ENCODE peak calls at places on chromosomes 2 and 18, in six cellular contexts. N is SK-N-SH, C is HepG2, Q is HCT116, G is K562, O is GM12878. W is an unnamed sample.

GRCh38 chr18:33495278-33495677 is 54.8 kb upstream of the CCDC178 start:
- DNase-seq in N (peak), C (peak), Q (no peak), G (peak), O (peak), W (peak)

GRCh38 chr2:130352229-130352628 is 3.6 kb upstream of the PTPN18 start:
- DNase-seq in N (no peak), C (no peak), Q (no peak), G (no peak), O (no peak), W (no peak)

GRCh38 chr2:22800422-22800821 is 584.6 kb upstream of the KLHL29 start:
- DNase-seq in N (no peak), C (no peak), Q (no peak), G (no peak), O (no peak), W (no peak)

GRCh38 chr2:102181919-102182635 is 4.7 kb upstream of the IL1RL2 start:
- DNase-seq in N (no peak), C (no peak), Q (no peak), G (no peak), O (no peak), W (no peak)

GRCh38 chr18:29191263-29191662 is 1014.3 kb upstream of the CDH2 start:
- DNase-seq in N (no peak), C (peak), Q (no peak), G (no peak), O (no peak), W (peak)

GRCh38 chr2:42828487-42829416 is 36.4 kb upstream of the HAAO start:
- DNase-seq in N (peak), C (peak), Q (peak), G (peak), O (peak), W (peak)

GRCh38 chr2:116223912-116224311 is 1590.6 kb upstream of the DDX18 start:
- DNase-seq in N (no peak), C (no peak), Q (no peak), G (no peak), O (no peak), W (no peak)

GRCh38 chr18:55477537-55478300 is 110.3 kb downstream of the TCF4 start:
- DNase-seq in N (no peak), C (no peak), Q (no peak), G (no peak), O (peak), W (peak)

GRCh38 chr2:219557791-219558785 is 13.3 kb downstream of the OBSL1 start:
- DNase-seq in N (no peak), C (no peak), Q (no peak), G (no peak), O (no peak), W (no peak)

GRCh38 chr2:113872201-113872600 is 17.7 kb upstream of the ACTR3 start:
- DNase-seq in N (no peak), C (no peak), Q (no peak), G (no peak), O (no peak), W (no peak)

GRCh38 chr2:221962186-221962585 is 336.6 kb downstream of the PAX3 start:
- DNase-seq in N (no peak), C (no peak), Q (no peak), G (no peak), O (no peak), W (no peak)

GRCh38 chr2:72810165-72810564 is 15.7 kb downstream of the EXOC6B start:
- DNase-seq in N (no peak), C (no peak), Q (no peak), G (no peak), O (no peak), W (no peak)

GRCh38 chr2:226798422-226799210 is 1.0 kb downstream of the IRS1 start:
- DNase-seq in N (peak), C (no peak), Q (no peak), G (no peak), O (no peak), W (peak)
- TF ChIP-seq JUND in N (no peak), C (no peak), Q (no peak), G (no peak), O (no peak), W (no peak)

GRCh38 chr2:169561364-169561763 is 12.3 kb downstream of the FASTKD1 start:
- DNase-seq in N (no peak), C (no peak), Q (no peak), G (no peak), O (no peak), W (no peak)
- TF ChIP-seq JUND in N (no peak), C (no peak), Q (no peak), G (no peak), O (no peak), W (no peak)

DNA sequence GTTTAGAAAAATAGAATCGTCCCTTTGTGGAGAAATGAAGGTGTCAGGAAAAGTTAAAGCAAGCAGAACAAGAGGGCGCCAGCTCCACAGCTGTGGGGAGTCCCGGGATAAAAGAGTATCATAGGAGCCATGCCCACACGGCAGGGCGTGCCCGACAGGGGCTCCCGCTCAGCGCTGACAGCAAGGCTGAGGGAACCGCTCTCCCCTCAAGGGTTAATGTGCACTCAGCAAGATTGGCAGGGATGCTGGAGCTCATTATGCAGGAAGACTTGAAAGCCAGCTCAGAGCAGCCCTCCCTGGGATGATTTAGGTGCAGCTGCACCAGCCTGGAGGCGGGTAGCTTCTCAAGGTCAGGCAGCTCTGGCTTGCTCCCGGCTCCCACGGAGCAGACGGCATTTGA is 500.2 kb downstream of the EIPR1 start:
- DNase-seq in N (no peak), C (no peak), Q (no peak), G (no peak), O (no peak), W (no peak)
- TF ChIP-seq JUND in N (no peak), C (no peak), Q (no peak), G (no peak), O (no peak), W (no peak)

GRCh38 chr2:200812122-200813022 is 662 bp downstream of the BZW1 start:
- DNase-seq in N (peak), C (peak), Q (peak), G (peak), O (no peak), W (peak)
- TF ChIP-seq JUND in N (no peak), C (no peak), Q (no peak), G (peak), O (no peak), W (no peak)

GRCh38 chr2:29129586-29130281 is 14.5 kb downstream of the CLIP4 start:
- DNase-seq in N (no peak), C (no peak), Q (no peak), G (no peak), O (no peak), W (no peak)
- TF ChIP-seq JUND in N (no peak), C (no peak), Q (no peak), G (no peak), O (no peak), W (no peak)

GRCh38 chr18:3688682-3689081 is 238.7 kb downstream of the TGIF1 start:
- DNase-seq in N (peak), C (no peak), Q (no peak), G (no peak), O (no peak), W (peak)
- TF ChIP-seq JUND in N (peak), C (no peak), Q (no peak), G (no peak), O (no peak), W (no peak)

DNA sequence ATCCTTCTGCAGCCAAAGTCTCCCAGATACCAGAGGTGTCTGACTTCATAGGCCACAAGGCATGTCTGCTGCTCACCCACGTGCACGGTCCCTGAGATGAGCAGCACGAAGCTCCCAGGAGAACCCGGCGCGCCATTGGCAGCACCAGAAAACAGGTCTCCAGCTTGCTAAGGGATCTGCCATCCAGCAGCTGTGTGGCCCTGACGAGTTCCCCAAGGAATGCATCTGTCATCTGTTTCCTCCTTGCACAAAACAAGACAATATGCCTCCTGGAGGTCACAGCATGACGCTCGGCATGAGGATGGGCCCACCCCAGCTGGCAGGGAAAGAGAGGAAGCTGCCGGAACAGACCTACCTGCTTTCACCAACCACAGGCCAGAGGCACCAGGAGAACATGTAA is 29.2 kb downstream of the HS6ST1 start:
- DNase-seq in N (no peak), C (no peak), Q (no peak), G (no peak), O (no peak), W (no peak)
- TF ChIP-seq JUND in N (no peak), C (no peak), Q (no peak), G (no peak), O (no peak), W (no peak)

W was measured in T47D.